ENCODE peak calls at places on chromosome 22, in nine cellular contexts. A is HT1080, Y is NCI-H1105, L is endothelial cell, T is T-helper 17 cell, U is GM12865, H is GM04503, R is kidney epithelial cell, K is left cardiac atrium. S is an unnamed sample.

GRCh38 chr22:46072981-46073682 is 77.2 kb upstream of the PPARA start:
- DNase-seq in T (no peak), K (peak), A (peak), H (no peak), Y (no peak), L (no peak), R (no peak), U (no peak), S (no peak)

GRCh38 chr22:30873086-30873650 is 95.4 kb downstream of the MORC2 start:
- DNase-seq in T (no peak), Y (no peak), U (no peak), R (no peak), A (no peak), K (no peak), L (no peak), H (no peak), S (no peak)

GRCh38 chr22:24894220-24894975 is 52.1 kb downstream of the LHFPL7 start:
- DNase-seq in H (peak), Y (peak), L (no peak), T (no peak), U (peak), K (peak), A (peak), R (peak), S (no peak)

GRCh38 chr22:46881373-46882118 is 119.1 kb downstream of the TBC1D22A start:
- DNase-seq in T (no peak), R (peak), U (no peak), A (peak), Y (no peak), L (no peak), H (no peak), K (peak), S (no peak)

GRCh38 chr22:31962392-31963113 is 18.2 kb downstream of the YWHAH start:
- DNase-seq in R (no peak), U (no peak), K (no peak), L (no peak), Y (no peak), A (no peak), H (no peak), T (no peak), S (no peak)

GRCh38 chr22:29346659-29347058 is 31.2 kb upstream of the RASL10A start:
- DNase-seq in U (no peak), K (no peak), Y (no peak), H (no peak), L (no peak), T (no peak), R (no peak), A (no peak), S (peak)

GRCh38 chr22:36900880-36901279 is 12.5 kb upstream of the CSF2RB start:
- DNase-seq in R (no peak), T (no peak), U (peak), H (no peak), K (no peak), A (no peak), L (no peak), Y (no peak), S (no peak)

GRCh38 chr22:42834177-42834949 is 22.7 kb downstream of the ARFGAP3 start:
- DNase-seq in A (no peak), H (no peak), L (no peak), K (no peak), T (no peak), R (no peak), Y (no peak), U (peak), S (no peak)

GRCh38 chr22:42180349-42180842 is 49.8 kb upstream of the CYP2D6 start:
- DNase-seq in H (no peak), A (no peak), L (no peak), U (peak), R (no peak), K (no peak), Y (no peak), T (peak), S (peak)

S was measured in cerebellum.